ENCODE peak calls at places on chromosomes 12 and 14, in four cellular contexts. I is breast epithelium, A is mammary epithelial cell, M is fibroblast of lung. G is an unnamed sample. For H3K36me3 and H3K9me3, the result is how much of the 10 kb centered on the place peaks cover.

GRCh38 chr14:105013150-105013787 is 7.6 kb downstream of the CDCA4 start:
- DNase-seq in A (no peak), I (no peak), M (no peak), G (no peak)

GRCh38 chr12:45989277-45989856 is 1.0 kb downstream of the SCAF11 start:
- DNase-seq in M (peak), A (peak), I (no peak), G (no peak)

GRCh38 chr12:39990122-39991101 is 115.5 kb downstream of the SLC2A13 start:
- DNase-seq in M (peak), A (peak), I (peak), G (peak)

GRCh38 chr14:50060871-50061663 is 55.3 kb downstream of the VCPKMT start:
- DNase-seq in I (no peak), A (peak), M (peak), G (peak)

GRCh38 chr14:65791551-65791981 is 379.0 kb downstream of the FUT8 start:
- DNase-seq in A (peak), I (no peak), M (no peak), G (peak)

GRCh38 chr14:99217066-99217465 is 54.9 kb downstream of the BCL11B start:
- DNase-seq in M (no peak), I (no peak), A (no peak), G (no peak)

GRCh38 chr12:114812858-114813761 is 129.1 kb upstream of the TBX3 start:
- DNase-seq in I (no peak), M (peak), A (no peak), G (no peak)

GRCh38 chr12:124497658-124498057 is 69.8 kb downstream of the NCOR2 start:
- DNase-seq in A (peak), M (peak), I (no peak), G (peak)

GRCh38 chr12:57745485-57745881 is 644 bp downstream of the TSPAN31 start:
- DNase-seq in M (no peak), I (no peak), A (no peak), G (no peak)

GRCh38 chr12:92278378-92278828 is 132.8 kb upstream of the BTG1 start:
- DNase-seq in A (no peak), I (no peak), M (peak), G (no peak)

GRCh38 chr14:70640938-70641547 is 673 bp upstream of the TTC9 start:
- DNase-seq in M (peak), A (peak), I (no peak), G (peak)

GRCh38 chr12:110998165-110998564 is 77.8 kb upstream of the MYL2 start:
- DNase-seq in M (peak), A (no peak), I (no peak), G (no peak)

GRCh38 chr12:11684393-11684792 is 34.9 kb downstream of the ETV6 start:
- DNase-seq in M (no peak), I (no peak), A (peak), G (no peak)

GRCh38 chr12:75623631-75624118 is 112.3 kb upstream of the KRR1 start:
- DNase-seq in I (no peak), M (peak), A (peak), G (peak)

GRCh38 chr12:64088431-64089349 is 133.4 kb downstream of the KICS2 start:
- DNase-seq in I (no peak), A (peak), M (peak), G (peak)

GRCh38 chr14:100617715-100618693 is 30.8 kb upstream of the BEGAIN start:
- DNase-seq in A (no peak), I (no peak), M (peak), G (no peak)

GRCh38 chr12:6967548-6968100 is 2.8 kb downstream of the PHB2 start:
- DNase-seq in A (no peak), I (no peak), M (no peak), G (no peak)

GRCh38 chr12:106883421-106883820 is 72.3 kb upstream of the TMEM263 start:
- DNase-seq in M (peak), A (peak), I (no peak), G (no peak)

GRCh38 chr14:61765225-61765943 is 3.2 kb downstream of the SNAPC1 start:
- DNase-seq in M (no peak), A (no peak), I (no peak), G (no peak)

GRCh38 chr14:104035300-104035699 is 50.2 kb upstream of the ASPG start:
- DNase-seq in A (no peak), M (no peak), I (no peak), G (no peak)

GRCh38 chr14:75315143-75315542 is 36.5 kb downstream of the FOS start:
- DNase-seq in M (peak), I (no peak), A (peak), G (peak)

GRCh38 chr14:52351191-52351560 is 37.1 kb downstream of the PTGER2 start:
- DNase-seq in M (peak), A (no peak), I (no peak), G (peak)

GRCh38 chr12:68335462-68335861 is 3.3 kb upstream of the MDM1 start:
- DNase-seq in A (no peak), M (no peak), I (no peak), G (no peak)

GRCh38 chr12:68334136-68334535 is 2.0 kb upstream of the MDM1 start:
- DNase-seq in I (no peak), M (no peak), A (no peak), G (no peak)

GRCh38 chr12:68331869-68332725 is at the start of gene MDM1:
- DNase-seq in A (peak), M (peak), I (peak), G (peak)

GRCh38 chr12:68331500-68331868 is 678 bp downstream of the MDM1 start:
- DNase-seq in A (peak), I (no peak), M (no peak), G (no peak)

DNA sequence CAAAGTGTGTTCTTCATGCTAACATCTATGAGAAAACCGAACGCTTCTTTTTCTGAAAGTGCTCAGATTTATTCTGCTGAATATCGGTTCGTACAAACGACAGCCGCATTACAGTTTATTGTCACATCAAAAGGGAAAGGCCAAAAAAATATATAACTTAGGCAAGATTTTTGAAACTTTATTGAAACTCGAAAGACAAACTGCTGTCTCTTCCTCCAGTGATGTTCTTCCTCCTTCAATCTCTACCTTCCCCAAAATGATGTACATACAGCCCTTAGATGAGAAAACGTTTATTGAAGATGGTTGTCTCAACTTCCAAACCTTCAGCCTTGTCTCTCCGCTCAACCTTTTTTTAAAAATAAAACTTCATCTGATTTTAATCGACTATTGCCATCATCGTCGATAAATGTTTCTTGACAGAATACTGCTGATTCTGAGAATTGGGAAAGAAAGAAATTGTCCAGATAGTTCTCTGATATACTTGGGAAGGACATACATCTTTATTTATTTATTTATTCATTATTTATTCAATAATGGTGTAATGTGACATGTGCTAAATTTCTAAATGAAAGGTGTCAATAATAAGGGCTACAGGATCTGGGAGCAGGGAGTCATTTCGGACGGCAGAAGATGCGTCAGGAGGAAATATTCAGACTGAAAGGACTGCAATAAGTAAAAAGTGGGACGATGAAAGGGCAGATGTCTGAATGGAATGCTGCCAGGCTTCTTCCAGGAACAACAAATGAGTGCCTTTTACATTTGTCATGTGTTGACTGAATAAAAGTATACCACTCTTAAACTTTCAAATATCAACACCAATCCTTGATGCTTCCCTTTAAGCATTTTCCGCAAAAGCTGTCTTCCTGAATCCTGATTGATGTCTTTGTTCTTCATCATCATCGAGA is 816 bp upstream of the MDM1 start:
- DNase-seq in M (no peak), A (no peak), I (no peak), G (no peak)
- H3K4me3 ChIP-seq in M (peak), A (peak), I (peak), G (peak)

GRCh38 chr12:132114667-132115066 is 29.5 kb downstream of the DDX51 start:
- DNase-seq in A (no peak), M (no peak), I (no peak), G (no peak)

GRCh38 chr12:132116709-132117557 is 27.2 kb downstream of the DDX51 start:
- DNase-seq in M (no peak), A (no peak), I (no peak), G (no peak)

GRCh38 chr12:132118876-132119275 is 25.2 kb downstream of the DDX51 start:
- DNase-seq in M (no peak), A (no peak), I (no peak), G (no peak)

GRCh38 chr12:132115500-132115899 is 28.6 kb downstream of the DDX51 start:
- DNase-seq in I (no peak), M (no peak), A (no peak), G (no peak)

DNA sequence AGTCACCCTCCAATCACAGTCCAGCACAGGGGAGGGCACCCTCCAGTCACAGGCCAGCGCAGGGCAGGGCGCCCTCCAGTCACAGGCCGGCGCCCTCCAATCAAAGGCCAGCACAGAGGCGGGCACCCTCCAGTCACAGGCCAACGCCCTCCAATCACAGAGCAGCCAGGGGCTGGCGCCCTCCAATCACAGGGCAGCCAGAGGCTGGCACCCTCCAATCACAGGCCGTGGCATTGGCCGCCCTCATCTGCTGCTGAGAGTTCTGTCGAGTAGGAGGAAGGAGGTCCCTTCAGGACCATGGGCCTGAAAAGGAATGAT is 26.6 kb downstream of the DDX51 start:
- DNase-seq in I (no peak), M (no peak), A (no peak), G (no peak)
- H3K36me3 ChIP-seq in I (under half), M (under half), A (under half), G (half or more)

DNA sequence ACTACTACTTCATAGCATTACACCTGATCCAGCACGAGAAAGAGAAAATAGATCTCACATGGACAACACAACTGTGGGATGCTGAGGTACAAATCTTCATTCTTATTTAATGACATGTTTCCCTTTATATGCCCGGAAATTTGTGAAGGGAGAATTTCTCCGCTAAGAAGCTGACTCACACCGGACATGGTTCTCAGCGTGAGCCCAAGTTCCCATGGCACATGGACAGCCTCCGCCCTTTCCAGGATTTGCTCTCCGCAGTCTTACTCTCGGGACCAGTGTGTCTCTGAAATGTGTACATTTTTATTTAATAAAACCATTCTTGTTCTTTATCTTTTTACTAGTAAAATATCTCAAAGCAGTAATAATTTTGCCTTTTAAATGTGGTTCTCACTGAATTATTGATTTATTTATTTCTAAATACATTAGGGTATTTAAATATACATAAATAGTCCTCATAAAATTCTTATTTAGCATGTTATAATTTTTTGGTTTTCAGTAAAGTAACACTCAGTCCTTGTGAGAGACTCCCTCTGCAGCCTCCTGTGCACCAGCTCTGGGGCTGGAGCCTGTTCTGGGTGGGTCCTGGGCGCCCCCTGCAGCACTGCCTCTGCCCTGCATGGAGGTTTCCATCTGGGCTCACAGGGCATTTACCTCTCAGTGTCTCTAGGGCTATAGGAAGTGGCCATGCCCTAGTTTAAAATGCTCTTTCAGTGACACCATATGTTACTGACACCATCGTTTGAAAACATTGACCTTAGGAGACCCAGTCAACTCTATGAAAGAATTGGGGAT is 1155.0 kb downstream of the TMEM121 start:
- DNase-seq in I (no peak), A (no peak), M (no peak), G (peak)
- H3K9me3 ChIP-seq in I (under half), A (under half), M (under half), G (under half)

DNA sequence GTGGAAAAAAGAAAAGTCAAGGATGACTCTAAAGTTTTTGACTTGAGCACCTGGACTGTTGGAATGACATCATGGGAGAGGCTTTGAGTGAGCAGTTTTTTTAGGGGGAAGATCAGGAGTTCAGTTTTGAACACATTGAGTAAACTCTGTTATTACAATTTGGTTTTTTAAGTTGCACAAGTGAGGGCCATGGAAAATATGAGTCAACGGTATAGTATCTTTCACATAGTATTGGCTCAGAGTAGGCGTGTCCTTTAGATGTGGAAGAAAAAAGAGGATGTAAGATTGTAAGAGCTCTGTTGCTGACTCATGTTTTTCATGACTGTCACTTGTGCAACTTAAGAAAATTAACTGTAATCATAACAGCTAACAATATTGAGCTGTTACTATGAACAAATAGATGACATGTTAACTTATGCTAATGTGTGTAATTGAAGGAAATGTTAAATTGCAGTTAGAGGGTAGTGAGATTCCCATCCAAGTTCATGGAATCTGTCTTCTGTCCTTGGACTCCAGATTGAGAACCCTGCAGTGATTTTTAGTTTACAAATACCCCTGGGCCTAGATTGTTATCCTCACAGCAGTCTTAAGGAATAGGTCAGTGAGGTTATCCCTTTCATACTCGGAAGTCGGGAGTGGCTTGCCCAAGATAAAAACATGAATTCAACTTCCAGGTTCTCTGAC is 48.1 kb upstream of the ATP2B1 start:
- DNase-seq in A (peak), M (peak), I (no peak), G (peak)
- H3K4me3 ChIP-seq in A (no peak), M (no peak), I (no peak), G (no peak)

GRCh38 chr12:109590566-109590965 is 17.0 kb downstream of the MVK start:
- DNase-seq in M (no peak), I (no peak), A (no peak), G (no peak)

GRCh38 chr12:109589691-109590245 is 16.2 kb downstream of the MVK start:
- DNase-seq in M (no peak), A (no peak), I (no peak), G (no peak)

GRCh38 chr12:109587921-109588320 is 14.3 kb downstream of the MVK start:
- DNase-seq in A (no peak), I (no peak), M (no peak), G (no peak)

GRCh38 chr12:109588461-109589239 is 15.1 kb downstream of the MVK start:
- DNase-seq in A (no peak), I (no peak), M (no peak), G (no peak)

GRCh38 chr12:109589240-109589590 is 15.6 kb downstream of the MVK start:
- DNase-seq in A (no peak), I (no peak), M (no peak), G (no peak)
- H3K36me3 ChIP-seq in A (under half), I (under half), M (under half), G (under half)

DNA sequence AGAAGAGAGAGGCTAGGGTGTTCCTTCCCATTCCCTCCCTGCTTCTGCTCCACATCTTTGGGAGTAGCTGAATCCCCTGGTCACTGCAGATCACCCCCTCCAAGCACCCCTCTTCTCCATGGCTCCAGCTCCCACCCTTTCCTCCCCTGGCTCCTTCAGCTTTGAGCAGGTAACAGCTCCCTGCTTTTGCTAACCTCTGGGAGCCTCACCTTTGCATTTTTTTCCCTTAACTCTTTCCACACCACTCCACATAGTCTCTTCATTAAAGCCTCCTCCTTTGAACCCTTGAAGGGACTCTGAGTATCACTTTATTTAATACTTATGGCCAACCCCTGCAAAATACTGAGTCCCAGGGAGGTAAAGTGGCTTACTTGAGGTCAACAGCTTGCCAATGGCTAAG is 25.7 kb upstream of the SERPINA6 start:
- DNase-seq in I (no peak), M (no peak), A (no peak), G (no peak)
- H3K9me3 ChIP-seq in I (under half), M (under half), A (under half), G (under half)